ENCODE peak calls at places on chromosomes 7 and 10, in ten cellular contexts. One of them, this sample, is unnamed.

GRCh38 chr10:104895981-104896380 is 254.9 kb downstream of the SORCS3 start:
- DNase-seq in AG09309: no peak
- DNase-seq in esophagus squamous epithelium: no peak
- DNase-seq in left lung: no peak
- DNase-seq in upper lobe of right lung: no peak
- DNase-seq in CD8-positive, alpha-beta T cell: no peak
- DNase-seq in thoracic aorta: no peak
- DNase-seq in ascending aorta: no peak
- DNase-seq in cardiac muscle cell: no peak
- DNase-seq in BE2C: no peak
- DNase-seq in this sample: no peak

GRCh38 chr7:1386623-1387220 is 72.5 kb downstream of the MICALL2 start:
- DNase-seq in AG09309: no peak
- DNase-seq in esophagus squamous epithelium: no peak
- DNase-seq in left lung: no peak
- DNase-seq in upper lobe of right lung: no peak
- DNase-seq in CD8-positive, alpha-beta T cell: no peak
- DNase-seq in thoracic aorta: no peak
- DNase-seq in ascending aorta: no peak
- DNase-seq in cardiac muscle cell: no peak
- DNase-seq in BE2C: peak; percentile 62
- DNase-seq in this sample: no peak

GRCh38 chr7:65251851-65252620 is 121.6 kb upstream of the ZNF92 start:
- DNase-seq in AG09309: no peak
- DNase-seq in esophagus squamous epithelium: no peak
- DNase-seq in left lung: peak; percentile 73
- DNase-seq in upper lobe of right lung: peak; percentile 86
- DNase-seq in CD8-positive, alpha-beta T cell: no peak
- DNase-seq in thoracic aorta: no peak
- DNase-seq in ascending aorta: no peak
- DNase-seq in cardiac muscle cell: peak; percentile 21
- DNase-seq in BE2C: peak; percentile 79
- DNase-seq in this sample: peak; percentile 28

GRCh38 chr7:76409537-76409936 is at the start of gene SSC4D:
- DNase-seq in AG09309: no peak
- DNase-seq in esophagus squamous epithelium: no peak
- DNase-seq in left lung: no peak
- DNase-seq in upper lobe of right lung: no peak
- DNase-seq in CD8-positive, alpha-beta T cell: no peak
- DNase-seq in thoracic aorta: no peak
- DNase-seq in ascending aorta: no peak
- DNase-seq in cardiac muscle cell: no peak
- DNase-seq in BE2C: no peak
- DNase-seq in this sample: no peak

GRCh38 chr7:102819151-102819550 is 70.4 kb downstream of the FAM185A start:
- DNase-seq in AG09309: no peak
- DNase-seq in esophagus squamous epithelium: no peak
- DNase-seq in left lung: no peak
- DNase-seq in upper lobe of right lung: no peak
- DNase-seq in CD8-positive, alpha-beta T cell: no peak
- DNase-seq in thoracic aorta: no peak
- DNase-seq in ascending aorta: no peak
- DNase-seq in cardiac muscle cell: peak; percentile 48
- DNase-seq in BE2C: no peak
- DNase-seq in this sample: no peak

GRCh38 chr10:31745612-31746376 is 182.8 kb downstream of the ARHGAP12 start:
- DNase-seq in AG09309: peak; percentile 82
- DNase-seq in esophagus squamous epithelium: no peak
- DNase-seq in left lung: no peak
- DNase-seq in upper lobe of right lung: no peak
- DNase-seq in CD8-positive, alpha-beta T cell: no peak
- DNase-seq in thoracic aorta: no peak
- DNase-seq in ascending aorta: no peak
- DNase-seq in cardiac muscle cell: peak; percentile 63
- DNase-seq in BE2C: no peak
- DNase-seq in this sample: peak; percentile 96

GRCh38 chr7:80240265-80241025 is 105.8 kb downstream of the GNAI1 start:
- DNase-seq in AG09309: no peak
- DNase-seq in esophagus squamous epithelium: no peak
- DNase-seq in left lung: no peak
- DNase-seq in upper lobe of right lung: no peak
- DNase-seq in CD8-positive, alpha-beta T cell: no peak
- DNase-seq in thoracic aorta: no peak
- DNase-seq in ascending aorta: no peak
- DNase-seq in cardiac muscle cell: no peak
- DNase-seq in BE2C: no peak
- DNase-seq in this sample: peak; percentile 48

GRCh38 chr7:16326099-16326498 is 95.2 kb downstream of the CRPPA start:
- DNase-seq in AG09309: no peak
- DNase-seq in esophagus squamous epithelium: no peak
- DNase-seq in left lung: no peak
- DNase-seq in upper lobe of right lung: no peak
- DNase-seq in CD8-positive, alpha-beta T cell: no peak
- DNase-seq in thoracic aorta: no peak
- DNase-seq in ascending aorta: no peak
- DNase-seq in cardiac muscle cell: no peak
- DNase-seq in BE2C: no peak
- DNase-seq in this sample: no peak

GRCh38 chr7:2760098-2760889 is 72.3 kb downstream of the AMZ1 start:
- DNase-seq in AG09309: no peak
- DNase-seq in esophagus squamous epithelium: no peak
- DNase-seq in left lung: peak; percentile 78
- DNase-seq in upper lobe of right lung: peak; percentile 73
- DNase-seq in CD8-positive, alpha-beta T cell: no peak
- DNase-seq in thoracic aorta: no peak
- DNase-seq in ascending aorta: no peak
- DNase-seq in cardiac muscle cell: peak; percentile 57
- DNase-seq in BE2C: peak; percentile 66
- DNase-seq in this sample: peak; percentile 64

GRCh38 chr10:84424731-84425165 is 96.4 kb downstream of the CCSER2 start:
- DNase-seq in AG09309: peak; percentile 91
- DNase-seq in esophagus squamous epithelium: no peak
- DNase-seq in left lung: peak; percentile 90
- DNase-seq in upper lobe of right lung: peak; percentile 79
- DNase-seq in CD8-positive, alpha-beta T cell: no peak
- DNase-seq in thoracic aorta: peak; percentile 67
- DNase-seq in ascending aorta: peak; percentile 71
- DNase-seq in cardiac muscle cell: peak; percentile 96
- DNase-seq in BE2C: no peak
- DNase-seq in this sample: peak; percentile 97

GRCh38 chr10:68301790-68302502 is 29.9 kb upstream of the HNRNPH3 start:
- DNase-seq in AG09309: peak; percentile 32
- DNase-seq in esophagus squamous epithelium: no peak
- DNase-seq in left lung: no peak
- DNase-seq in upper lobe of right lung: no peak
- DNase-seq in CD8-positive, alpha-beta T cell: no peak
- DNase-seq in thoracic aorta: no peak
- DNase-seq in ascending aorta: no peak
- DNase-seq in cardiac muscle cell: peak; percentile 70
- DNase-seq in BE2C: no peak
- DNase-seq in this sample: peak; percentile 72

GRCh38 chr7:512541-513311 is 6.9 kb downstream of the PDGFA start:
- DNase-seq in AG09309: no peak
- DNase-seq in esophagus squamous epithelium: no peak
- DNase-seq in left lung: peak; percentile 90
- DNase-seq in upper lobe of right lung: peak; percentile 94
- DNase-seq in CD8-positive, alpha-beta T cell: no peak
- DNase-seq in thoracic aorta: no peak
- DNase-seq in ascending aorta: no peak
- DNase-seq in cardiac muscle cell: no peak
- DNase-seq in BE2C: no peak
- DNase-seq in this sample: peak; percentile 21

GRCh38 chr7:47571355-47572100 is 10.4 kb downstream of the TNS3 start:
- DNase-seq in AG09309: peak; percentile 85
- DNase-seq in esophagus squamous epithelium: no peak
- DNase-seq in left lung: peak; percentile 73
- DNase-seq in upper lobe of right lung: peak; percentile 89
- DNase-seq in CD8-positive, alpha-beta T cell: no peak
- DNase-seq in thoracic aorta: peak; percentile 63
- DNase-seq in ascending aorta: no peak
- DNase-seq in cardiac muscle cell: peak; percentile 89
- DNase-seq in BE2C: peak; percentile 76
- DNase-seq in this sample: peak; percentile 92

GRCh38 chr7:22802426-22802825 is 20.2 kb downstream of the TOMM7 start:
- DNase-seq in AG09309: no peak
- DNase-seq in esophagus squamous epithelium: no peak
- DNase-seq in left lung: no peak
- DNase-seq in upper lobe of right lung: no peak
- DNase-seq in CD8-positive, alpha-beta T cell: no peak
- DNase-seq in thoracic aorta: no peak
- DNase-seq in ascending aorta: no peak
- DNase-seq in cardiac muscle cell: no peak
- DNase-seq in BE2C: no peak
- DNase-seq in this sample: no peak

GRCh38 chr7:145106001-145106400 is 270.1 kb upstream of the TPK1 start:
- DNase-seq in AG09309: no peak
- DNase-seq in esophagus squamous epithelium: no peak
- DNase-seq in left lung: no peak
- DNase-seq in upper lobe of right lung: no peak
- DNase-seq in CD8-positive, alpha-beta T cell: no peak
- DNase-seq in thoracic aorta: no peak
- DNase-seq in ascending aorta: no peak
- DNase-seq in cardiac muscle cell: peak; percentile 17
- DNase-seq in BE2C: no peak
- DNase-seq in this sample: peak; percentile 37

GRCh38 chr10:46052057-46052790 is 6.2 kb upstream of the MSMB start:
- DNase-seq in AG09309: no peak
- DNase-seq in esophagus squamous epithelium: no peak
- DNase-seq in left lung: no peak
- DNase-seq in upper lobe of right lung: no peak
- DNase-seq in CD8-positive, alpha-beta T cell: no peak
- DNase-seq in thoracic aorta: no peak
- DNase-seq in ascending aorta: no peak
- DNase-seq in cardiac muscle cell: no peak
- DNase-seq in BE2C: no peak
- DNase-seq in this sample: no peak

GRCh38 chr10:46052791-46053375 is 6.8 kb upstream of the MSMB start:
- DNase-seq in AG09309: no peak
- DNase-seq in esophagus squamous epithelium: no peak
- DNase-seq in left lung: no peak
- DNase-seq in upper lobe of right lung: no peak
- DNase-seq in CD8-positive, alpha-beta T cell: no peak
- DNase-seq in thoracic aorta: no peak
- DNase-seq in ascending aorta: no peak
- DNase-seq in cardiac muscle cell: no peak
- DNase-seq in BE2C: no peak
- DNase-seq in this sample: no peak

GRCh38 chr10:46053534-46054434 is 7.7 kb upstream of the MSMB start:
- DNase-seq in AG09309: no peak
- DNase-seq in esophagus squamous epithelium: no peak
- DNase-seq in left lung: no peak
- DNase-seq in upper lobe of right lung: no peak
- DNase-seq in CD8-positive, alpha-beta T cell: no peak
- DNase-seq in thoracic aorta: no peak
- DNase-seq in ascending aorta: no peak
- DNase-seq in cardiac muscle cell: no peak
- DNase-seq in BE2C: no peak
- DNase-seq in this sample: no peak

GRCh38 chr10:46048152-46048551 is 2.1 kb upstream of the MSMB start:
- DNase-seq in AG09309: no peak
- DNase-seq in esophagus squamous epithelium: no peak
- DNase-seq in left lung: no peak
- DNase-seq in upper lobe of right lung: no peak
- DNase-seq in CD8-positive, alpha-beta T cell: no peak
- DNase-seq in thoracic aorta: no peak
- DNase-seq in ascending aorta: no peak
- DNase-seq in cardiac muscle cell: no peak
- DNase-seq in BE2C: no peak
- DNase-seq in this sample: no peak

DNA sequence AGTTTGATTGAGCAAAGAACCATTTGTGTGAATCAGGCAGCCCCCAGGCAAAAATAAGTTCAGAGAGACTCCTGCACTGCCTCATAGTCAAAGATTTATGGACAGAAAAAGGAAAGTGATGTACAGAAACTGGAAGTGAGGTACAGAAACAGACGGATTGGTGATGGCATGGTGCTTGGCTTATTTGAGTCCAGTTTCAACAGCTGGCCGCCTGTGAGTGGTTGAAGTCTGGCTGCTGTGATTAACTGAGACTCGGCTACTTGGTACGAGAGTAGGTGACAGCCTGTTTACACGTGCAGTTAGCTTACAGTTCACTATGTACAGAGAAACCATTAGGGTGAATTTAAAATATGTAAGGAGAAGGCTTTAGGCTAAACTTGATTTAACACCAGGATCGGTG is 4.9 kb upstream of the MSMB start:
- DNase-seq in AG09309: no peak
- DNase-seq in esophagus squamous epithelium: no peak
- DNase-seq in left lung: no peak
- DNase-seq in upper lobe of right lung: no peak
- DNase-seq in CD8-positive, alpha-beta T cell: no peak
- DNase-seq in thoracic aorta: no peak
- DNase-seq in ascending aorta: no peak
- DNase-seq in cardiac muscle cell: peak; percentile 27
- DNase-seq in BE2C: no peak
- DNase-seq in this sample: peak; percentile 39
- H3K4me3 ChIP-seq in AG09309: no peak overlapping the region
- H3K4me3 ChIP-seq in esophagus squamous epithelium: no peak overlapping the region
- H3K4me3 ChIP-seq in left lung: no peak overlapping the region
- H3K4me3 ChIP-seq in upper lobe of right lung: no peak overlapping the region
- H3K4me3 ChIP-seq in CD8-positive, alpha-beta T cell: no peak overlapping the region
- H3K4me3 ChIP-seq in thoracic aorta: no peak overlapping the region
- H3K4me3 ChIP-seq in ascending aorta: no peak overlapping the region
- H3K4me3 ChIP-seq in cardiac muscle cell: no peak overlapping the region
- H3K4me3 ChIP-seq in BE2C: no peak overlapping the region
- H3K4me3 ChIP-seq in this sample: no peak overlapping the region

GRCh38 chr7:117110480-117111315 is 157.4 kb downstream of the ST7 start:
- DNase-seq in AG09309: no peak
- DNase-seq in esophagus squamous epithelium: no peak
- DNase-seq in left lung: no peak
- DNase-seq in upper lobe of right lung: no peak
- DNase-seq in CD8-positive, alpha-beta T cell: peak; percentile 58
- DNase-seq in thoracic aorta: no peak
- DNase-seq in ascending aorta: no peak
- DNase-seq in cardiac muscle cell: no peak
- DNase-seq in BE2C: peak; percentile 71
- DNase-seq in this sample: no peak
- H3K4me3 ChIP-seq in AG09309: no peak overlapping the region
- H3K4me3 ChIP-seq in esophagus squamous epithelium: no peak overlapping the region
- H3K4me3 ChIP-seq in left lung: no peak overlapping the region
- H3K4me3 ChIP-seq in upper lobe of right lung: no peak overlapping the region
- H3K4me3 ChIP-seq in CD8-positive, alpha-beta T cell: no peak overlapping the region
- H3K4me3 ChIP-seq in thoracic aorta: no peak overlapping the region
- H3K4me3 ChIP-seq in ascending aorta: no peak overlapping the region
- H3K4me3 ChIP-seq in cardiac muscle cell: no peak overlapping the region
- H3K4me3 ChIP-seq in BE2C: peak overlapping the region; percentile 31
- H3K4me3 ChIP-seq in this sample: no peak overlapping the region

GRCh38 chr7:131629203-131629871 is 72.9 kb upstream of the PODXL start:
- DNase-seq in AG09309: no peak
- DNase-seq in esophagus squamous epithelium: no peak
- DNase-seq in left lung: no peak
- DNase-seq in upper lobe of right lung: no peak
- DNase-seq in CD8-positive, alpha-beta T cell: no peak
- DNase-seq in thoracic aorta: no peak
- DNase-seq in ascending aorta: no peak
- DNase-seq in cardiac muscle cell: peak; percentile 39
- DNase-seq in BE2C: no peak
- DNase-seq in this sample: peak; percentile 37
- H3K4me3 ChIP-seq in AG09309: no peak overlapping the region
- H3K4me3 ChIP-seq in esophagus squamous epithelium: no peak overlapping the region
- H3K4me3 ChIP-seq in left lung: no peak overlapping the region
- H3K4me3 ChIP-seq in upper lobe of right lung: no peak overlapping the region
- H3K4me3 ChIP-seq in CD8-positive, alpha-beta T cell: no peak overlapping the region
- H3K4me3 ChIP-seq in thoracic aorta: no peak overlapping the region
- H3K4me3 ChIP-seq in ascending aorta: no peak overlapping the region
- H3K4me3 ChIP-seq in cardiac muscle cell: no peak overlapping the region
- H3K4me3 ChIP-seq in BE2C: no peak overlapping the region
- H3K4me3 ChIP-seq in this sample: no peak overlapping the region

GRCh38 chr10:49713266-49713665 is 33.8 kb downstream of the C10orf53 start:
- DNase-seq in AG09309: no peak
- DNase-seq in esophagus squamous epithelium: no peak
- DNase-seq in left lung: no peak
- DNase-seq in upper lobe of right lung: no peak
- DNase-seq in CD8-positive, alpha-beta T cell: no peak
- DNase-seq in thoracic aorta: no peak
- DNase-seq in ascending aorta: no peak
- DNase-seq in cardiac muscle cell: no peak
- DNase-seq in BE2C: no peak
- DNase-seq in this sample: no peak
- H3K4me3 ChIP-seq in AG09309: no peak overlapping the region
- H3K4me3 ChIP-seq in esophagus squamous epithelium: no peak overlapping the region
- H3K4me3 ChIP-seq in left lung: no peak overlapping the region
- H3K4me3 ChIP-seq in upper lobe of right lung: no peak overlapping the region
- H3K4me3 ChIP-seq in CD8-positive, alpha-beta T cell: no peak overlapping the region
- H3K4me3 ChIP-seq in thoracic aorta: no peak overlapping the region
- H3K4me3 ChIP-seq in ascending aorta: no peak overlapping the region
- H3K4me3 ChIP-seq in cardiac muscle cell: no peak overlapping the region
- H3K4me3 ChIP-seq in BE2C: no peak overlapping the region
- H3K4me3 ChIP-seq in this sample: no peak overlapping the region

This sample was measured in cardiac fibroblast.